ENCODE peak calls at places on chromosomes 2 and 18, in nine cellular contexts. One of them, this sample, is unnamed.

GRCh38 chr18:23071285-23071684 is 64.0 kb upstream of the CABLES1 start:
- DNase-seq in GM20000: peak
- DNase-seq in stomach: peak
- DNase-seq in upper lobe of left lung: no peak
- DNase-seq in K562: no peak
- DNase-seq in mesothelial cell of epicardium: no peak
- DNase-seq in endothelial cell: no peak
- DNase-seq in kidney: peak
- DNase-seq in left ventricle myocardium inferior: peak
- DNase-seq in this sample: peak

GRCh38 chr18:3907955-3908354 is 458.0 kb downstream of the TGIF1 start:
- DNase-seq in GM20000: no peak
- DNase-seq in stomach: no peak
- DNase-seq in upper lobe of left lung: no peak
- DNase-seq in K562: no peak
- DNase-seq in mesothelial cell of epicardium: no peak
- DNase-seq in endothelial cell: no peak
- DNase-seq in kidney: no peak
- DNase-seq in left ventricle myocardium inferior: no peak
- DNase-seq in this sample: no peak

GRCh38 chr2:164620873-164621760 is at the start of gene GRB14:
- DNase-seq in GM20000: peak
- DNase-seq in stomach: peak
- DNase-seq in upper lobe of left lung: peak
- DNase-seq in K562: no peak
- DNase-seq in mesothelial cell of epicardium: peak
- DNase-seq in endothelial cell: peak
- DNase-seq in kidney: peak
- DNase-seq in left ventricle myocardium inferior: peak
- DNase-seq in this sample: peak

GRCh38 chr2:238231251-238231793 is 8.5 kb downstream of the HES6 start:
- DNase-seq in GM20000: peak
- DNase-seq in stomach: peak
- DNase-seq in upper lobe of left lung: peak
- DNase-seq in K562: peak
- DNase-seq in mesothelial cell of epicardium: peak
- DNase-seq in endothelial cell: peak
- DNase-seq in kidney: peak
- DNase-seq in left ventricle myocardium inferior: peak
- DNase-seq in this sample: peak

GRCh38 chr2:85435220-85435958 is 16.9 kb downstream of the SH2D6 start:
- DNase-seq in GM20000: no peak
- DNase-seq in stomach: no peak
- DNase-seq in upper lobe of left lung: no peak
- DNase-seq in K562: no peak
- DNase-seq in mesothelial cell of epicardium: no peak
- DNase-seq in endothelial cell: no peak
- DNase-seq in kidney: peak
- DNase-seq in left ventricle myocardium inferior: no peak
- DNase-seq in this sample: no peak

GRCh38 chr2:140154271-140154670 is 1374.1 kb upstream of the NXPH2 start:
- DNase-seq in GM20000: no peak
- DNase-seq in stomach: no peak
- DNase-seq in upper lobe of left lung: no peak
- DNase-seq in K562: no peak
- DNase-seq in mesothelial cell of epicardium: no peak
- DNase-seq in endothelial cell: no peak
- DNase-seq in kidney: no peak
- DNase-seq in left ventricle myocardium inferior: no peak
- DNase-seq in this sample: no peak

GRCh38 chr18:13536578-13536977 is 189.8 kb downstream of the FAM210A start:
- DNase-seq in GM20000: no peak
- DNase-seq in stomach: no peak
- DNase-seq in upper lobe of left lung: no peak
- DNase-seq in K562: no peak
- DNase-seq in mesothelial cell of epicardium: no peak
- DNase-seq in endothelial cell: no peak
- DNase-seq in kidney: no peak
- DNase-seq in left ventricle myocardium inferior: no peak
- DNase-seq in this sample: no peak

GRCh38 chr2:67930156-67930555 is 132.6 kb downstream of the C1D start:
- DNase-seq in GM20000: no peak
- DNase-seq in stomach: no peak
- DNase-seq in upper lobe of left lung: no peak
- DNase-seq in K562: no peak
- DNase-seq in mesothelial cell of epicardium: no peak
- DNase-seq in endothelial cell: no peak
- DNase-seq in kidney: no peak
- DNase-seq in left ventricle myocardium inferior: no peak
- DNase-seq in this sample: no peak

GRCh38 chr2:43762286-43762685 is 11.6 kb upstream of the DYNC2LI1 start:
- DNase-seq in GM20000: no peak
- DNase-seq in stomach: no peak
- DNase-seq in upper lobe of left lung: no peak
- DNase-seq in K562: no peak
- DNase-seq in mesothelial cell of epicardium: no peak
- DNase-seq in endothelial cell: no peak
- DNase-seq in kidney: no peak
- DNase-seq in left ventricle myocardium inferior: no peak
- DNase-seq in this sample: no peak

GRCh38 chr18:61838521-61838920 is 54.3 kb downstream of the RNF152 start:
- DNase-seq in GM20000: no peak
- DNase-seq in stomach: no peak
- DNase-seq in upper lobe of left lung: no peak
- DNase-seq in K562: no peak
- DNase-seq in mesothelial cell of epicardium: no peak
- DNase-seq in endothelial cell: no peak
- DNase-seq in kidney: no peak
- DNase-seq in left ventricle myocardium inferior: no peak
- DNase-seq in this sample: no peak

GRCh38 chr2:1307670-1308069 is 105.6 kb upstream of the TPO start:
- DNase-seq in GM20000: no peak
- DNase-seq in stomach: no peak
- DNase-seq in upper lobe of left lung: peak
- DNase-seq in K562: no peak
- DNase-seq in mesothelial cell of epicardium: no peak
- DNase-seq in endothelial cell: no peak
- DNase-seq in kidney: peak
- DNase-seq in left ventricle myocardium inferior: no peak
- DNase-seq in this sample: no peak

GRCh38 chr2:20478961-20479360 is 32.1 kb downstream of the RHOB start:
- DNase-seq in GM20000: no peak
- DNase-seq in stomach: no peak
- DNase-seq in upper lobe of left lung: no peak
- DNase-seq in K562: no peak
- DNase-seq in mesothelial cell of epicardium: no peak
- DNase-seq in endothelial cell: no peak
- DNase-seq in kidney: no peak
- DNase-seq in left ventricle myocardium inferior: no peak
- DNase-seq in this sample: no peak

GRCh38 chr2:111705711-111706323 is 178.2 kb downstream of the ANAPC1 start:
- DNase-seq in GM20000: peak
- DNase-seq in stomach: no peak
- DNase-seq in upper lobe of left lung: no peak
- DNase-seq in K562: no peak
- DNase-seq in mesothelial cell of epicardium: no peak
- DNase-seq in endothelial cell: no peak
- DNase-seq in kidney: peak
- DNase-seq in left ventricle myocardium inferior: no peak
- DNase-seq in this sample: peak

GRCh38 chr2:177763532-177764265 is 308.9 kb downstream of the PDE11A start:
- DNase-seq in GM20000: peak
- DNase-seq in stomach: peak
- DNase-seq in upper lobe of left lung: peak
- DNase-seq in K562: peak
- DNase-seq in mesothelial cell of epicardium: peak
- DNase-seq in endothelial cell: peak
- DNase-seq in kidney: peak
- DNase-seq in left ventricle myocardium inferior: peak
- DNase-seq in this sample: peak

GRCh38 chr2:227238242-227239237 is 74.1 kb downstream of the COL4A3 start:
- DNase-seq in GM20000: peak
- DNase-seq in stomach: peak
- DNase-seq in upper lobe of left lung: no peak
- DNase-seq in K562: peak
- DNase-seq in mesothelial cell of epicardium: peak
- DNase-seq in endothelial cell: peak
- DNase-seq in kidney: no peak
- DNase-seq in left ventricle myocardium inferior: peak
- DNase-seq in this sample: peak

GRCh38 chr2:205237524-205237923 is 444.8 kb upstream of the NRP2 start:
- DNase-seq in GM20000: no peak
- DNase-seq in stomach: no peak
- DNase-seq in upper lobe of left lung: no peak
- DNase-seq in K562: no peak
- DNase-seq in mesothelial cell of epicardium: no peak
- DNase-seq in endothelial cell: no peak
- DNase-seq in kidney: no peak
- DNase-seq in left ventricle myocardium inferior: no peak
- DNase-seq in this sample: no peak

GRCh38 chr2:196331816-196332215 is 160.4 kb upstream of the STK17B start:
- DNase-seq in GM20000: no peak
- DNase-seq in stomach: no peak
- DNase-seq in upper lobe of left lung: no peak
- DNase-seq in K562: no peak
- DNase-seq in mesothelial cell of epicardium: no peak
- DNase-seq in endothelial cell: no peak
- DNase-seq in kidney: no peak
- DNase-seq in left ventricle myocardium inferior: no peak
- DNase-seq in this sample: no peak

GRCh38 chr2:44715671-44716077 is 225.8 kb upstream of the SIX3 start:
- DNase-seq in GM20000: no peak
- DNase-seq in stomach: no peak
- DNase-seq in upper lobe of left lung: no peak
- DNase-seq in K562: no peak
- DNase-seq in mesothelial cell of epicardium: no peak
- DNase-seq in endothelial cell: peak
- DNase-seq in kidney: no peak
- DNase-seq in left ventricle myocardium inferior: no peak
- DNase-seq in this sample: no peak

GRCh38 chr2:37829202-37829601 is 95.9 kb upstream of the RMDN2 start:
- DNase-seq in GM20000: peak
- DNase-seq in stomach: no peak
- DNase-seq in upper lobe of left lung: no peak
- DNase-seq in K562: no peak
- DNase-seq in mesothelial cell of epicardium: no peak
- DNase-seq in endothelial cell: peak
- DNase-seq in kidney: peak
- DNase-seq in left ventricle myocardium inferior: peak
- DNase-seq in this sample: peak

GRCh38 chr18:67742954-67743353 is 226.4 kb upstream of the DSEL start:
- DNase-seq in GM20000: no peak
- DNase-seq in stomach: no peak
- DNase-seq in upper lobe of left lung: no peak
- DNase-seq in K562: no peak
- DNase-seq in mesothelial cell of epicardium: no peak
- DNase-seq in endothelial cell: no peak
- DNase-seq in kidney: no peak
- DNase-seq in left ventricle myocardium inferior: no peak
- DNase-seq in this sample: no peak

DNA sequence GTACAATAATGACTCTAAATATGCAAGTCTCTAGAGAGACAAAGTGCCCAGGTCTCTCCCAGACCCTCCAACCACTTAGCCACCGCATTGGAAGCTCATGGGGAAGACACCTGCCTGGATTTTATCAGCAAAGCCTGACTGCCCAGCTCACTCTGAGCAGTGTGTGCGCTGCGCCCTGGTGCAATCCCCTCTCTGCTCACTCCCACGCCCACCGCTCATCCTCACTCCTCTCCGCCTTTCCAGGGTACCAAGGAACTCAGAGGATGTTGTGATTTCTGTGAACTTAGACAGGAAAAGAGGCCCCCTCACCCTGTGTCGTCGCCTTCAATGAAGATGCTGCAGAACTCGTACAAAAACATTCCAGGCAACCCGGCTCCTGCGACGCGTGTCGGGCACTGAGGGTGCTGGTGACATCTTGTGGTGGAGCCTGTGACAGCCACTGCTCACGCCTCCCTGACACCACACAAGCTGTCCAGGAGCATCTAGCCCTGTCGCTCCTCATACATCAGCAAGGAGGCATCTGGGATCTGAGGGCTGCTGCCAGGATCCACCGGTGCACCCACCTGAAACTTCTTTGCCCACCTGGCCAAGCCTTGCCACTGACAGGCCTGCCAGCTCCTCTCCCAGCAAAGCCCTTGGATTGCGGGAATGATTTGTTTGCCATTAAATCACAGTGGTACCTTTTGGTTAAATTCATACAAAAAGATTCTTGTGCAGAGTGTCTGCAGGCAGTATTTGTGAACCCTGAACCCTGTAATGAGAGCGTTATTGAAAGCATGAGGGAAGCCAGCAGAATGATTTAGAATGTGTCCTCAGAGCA is 220.4 kb downstream of the ZNF516 start:
- DNase-seq in GM20000: no peak
- DNase-seq in stomach: no peak
- DNase-seq in upper lobe of left lung: peak
- DNase-seq in K562: peak
- DNase-seq in mesothelial cell of epicardium: no peak
- DNase-seq in endothelial cell: peak
- DNase-seq in kidney: no peak
- DNase-seq in left ventricle myocardium inferior: no peak
- DNase-seq in this sample: no peak
- TF ChIP-seq CTCF in GM20000: no peak
- TF ChIP-seq CTCF in stomach: no peak
- TF ChIP-seq CTCF in upper lobe of left lung: no peak
- TF ChIP-seq CTCF in K562: no peak
- TF ChIP-seq CTCF in mesothelial cell of epicardium: no peak
- TF ChIP-seq CTCF in endothelial cell: no peak
- TF ChIP-seq CTCF in kidney: peak
- TF ChIP-seq CTCF in left ventricle myocardium inferior: peak
- TF ChIP-seq CTCF in this sample: no peak

GRCh38 chr2:215505044-215505786 is 69.3 kb upstream of the FN1 start:
- DNase-seq in GM20000: no peak
- DNase-seq in stomach: no peak
- DNase-seq in upper lobe of left lung: no peak
- DNase-seq in K562: peak
- DNase-seq in mesothelial cell of epicardium: no peak
- DNase-seq in endothelial cell: no peak
- DNase-seq in kidney: no peak
- DNase-seq in left ventricle myocardium inferior: no peak
- DNase-seq in this sample: peak
- TF ChIP-seq CTCF in GM20000: no peak
- TF ChIP-seq CTCF in stomach: no peak
- TF ChIP-seq CTCF in upper lobe of left lung: no peak
- TF ChIP-seq CTCF in K562: no peak
- TF ChIP-seq CTCF in mesothelial cell of epicardium: no peak
- TF ChIP-seq CTCF in endothelial cell: no peak
- TF ChIP-seq CTCF in kidney: no peak
- TF ChIP-seq CTCF in left ventricle myocardium inferior: no peak
- TF ChIP-seq CTCF in this sample: no peak

GRCh38 chr2:11483806-11484147 is 17.8 kb upstream of the E2F6 start:
- DNase-seq in GM20000: no peak
- DNase-seq in stomach: no peak
- DNase-seq in upper lobe of left lung: no peak
- DNase-seq in K562: no peak
- DNase-seq in mesothelial cell of epicardium: no peak
- DNase-seq in endothelial cell: no peak
- DNase-seq in kidney: no peak
- DNase-seq in left ventricle myocardium inferior: no peak
- DNase-seq in this sample: no peak
- TF ChIP-seq CTCF in GM20000: no peak
- TF ChIP-seq CTCF in stomach: no peak
- TF ChIP-seq CTCF in upper lobe of left lung: no peak
- TF ChIP-seq CTCF in K562: no peak
- TF ChIP-seq CTCF in mesothelial cell of epicardium: no peak
- TF ChIP-seq CTCF in endothelial cell: no peak
- TF ChIP-seq CTCF in kidney: no peak
- TF ChIP-seq CTCF in left ventricle myocardium inferior: no peak
- TF ChIP-seq CTCF in this sample: no peak

GRCh38 chr2:46184794-46185583 is 112.2 kb upstream of the EPAS1 start:
- DNase-seq in GM20000: no peak
- DNase-seq in stomach: no peak
- DNase-seq in upper lobe of left lung: no peak
- DNase-seq in K562: peak
- DNase-seq in mesothelial cell of epicardium: no peak
- DNase-seq in endothelial cell: no peak
- DNase-seq in kidney: no peak
- DNase-seq in left ventricle myocardium inferior: no peak
- DNase-seq in this sample: no peak
- TF ChIP-seq CTCF in GM20000: no peak
- TF ChIP-seq CTCF in stomach: no peak
- TF ChIP-seq CTCF in upper lobe of left lung: no peak
- TF ChIP-seq CTCF in K562: peak
- TF ChIP-seq CTCF in mesothelial cell of epicardium: no peak
- TF ChIP-seq CTCF in endothelial cell: no peak
- TF ChIP-seq CTCF in kidney: no peak
- TF ChIP-seq CTCF in left ventricle myocardium inferior: no peak
- TF ChIP-seq CTCF in this sample: no peak